ENCODE peak calls at places on chromosome 5, in four cellular contexts. X is breast epithelium, D is adrenal gland, O is right lobe of liver. V is an unnamed sample.

GRCh38 chr5:91438871-91439270 is 55.8 kb upstream of the ARRDC3 start:
- DNase-seq in X (no peak), D (no peak), O (no peak), V (no peak)

GRCh38 chr5:177389368-177390169 is 5.3 kb downstream of the SLC34A1 start:
- DNase-seq in X (no peak), D (no peak), O (no peak), V (peak)

GRCh38 chr5:140043508-140043872 is 391 bp upstream of the NRG2 start:
- DNase-seq in X (no peak), D (no peak), O (no peak), V (no peak)

GRCh38 chr5:68440666-68441065 is 225.1 kb downstream of the PIK3R1 start:
- DNase-seq in X (no peak), D (no peak), O (no peak), V (no peak)

GRCh38 chr5:146118325-146118724 is 12.9 kb upstream of the PLAC8L1 start:
- DNase-seq in X (no peak), D (no peak), O (no peak), V (no peak)

GRCh38 chr5:93307557-93307956 is 273.5 kb downstream of the NR2F1-AS1 start:
- DNase-seq in X (no peak), D (no peak), O (no peak), V (peak)

GRCh38 chr5:60668715-60669304 is 31.2 kb downstream of the DEPDC1B start:
- DNase-seq in X (no peak), D (no peak), O (no peak), V (peak)

GRCh38 chr5:4857761-4858160 is 282.4 kb upstream of the ADAMTS16 start:
- DNase-seq in X (no peak), D (no peak), O (no peak), V (no peak)

GRCh38 chr5:14581891-14582796 is 552 bp downstream of the OTULINL start:
- DNase-seq in X (peak), D (peak), O (peak), V (no peak)

GRCh38 chr5:76801159-76801802 is 17.5 kb upstream of the F2RL1 start:
- DNase-seq in X (no peak), D (no peak), O (no peak), V (peak)

GRCh38 chr5:158511454-158511853 is 588.3 kb downstream of the EBF1 start:
- DNase-seq in X (no peak), D (no peak), O (no peak), V (no peak)

GRCh38 chr5:78472469-78473106 is 112.2 kb downstream of the SCAMP1 start:
- DNase-seq in X (no peak), D (no peak), O (no peak), V (peak)

GRCh38 chr5:171418982-171419662 is at the start of gene FGF18:
- DNase-seq in X (no peak), D (no peak), O (no peak), V (peak)

GRCh38 chr5:41722359-41722950 is 147.8 kb downstream of the OXCT1 start:
- DNase-seq in X (no peak), D (no peak), O (no peak), V (peak)

GRCh38 chr5:67003373-67003905 is 193.2 kb downstream of the CD180 start:
- DNase-seq in X (no peak), D (no peak), O (no peak), V (no peak)

GRCh38 chr5:67003906-67004729 is 192.5 kb downstream of the CD180 start:
- DNase-seq in X (peak), D (peak), O (peak), V (peak)

GRCh38 chr5:67009028-67009427 is 187.6 kb downstream of the CD180 start:
- DNase-seq in X (no peak), D (no peak), O (no peak), V (no peak)

GRCh38 chr5:67004730-67005350 is 191.8 kb downstream of the CD180 start:
- DNase-seq in X (no peak), D (no peak), O (no peak), V (no peak)

DNA sequence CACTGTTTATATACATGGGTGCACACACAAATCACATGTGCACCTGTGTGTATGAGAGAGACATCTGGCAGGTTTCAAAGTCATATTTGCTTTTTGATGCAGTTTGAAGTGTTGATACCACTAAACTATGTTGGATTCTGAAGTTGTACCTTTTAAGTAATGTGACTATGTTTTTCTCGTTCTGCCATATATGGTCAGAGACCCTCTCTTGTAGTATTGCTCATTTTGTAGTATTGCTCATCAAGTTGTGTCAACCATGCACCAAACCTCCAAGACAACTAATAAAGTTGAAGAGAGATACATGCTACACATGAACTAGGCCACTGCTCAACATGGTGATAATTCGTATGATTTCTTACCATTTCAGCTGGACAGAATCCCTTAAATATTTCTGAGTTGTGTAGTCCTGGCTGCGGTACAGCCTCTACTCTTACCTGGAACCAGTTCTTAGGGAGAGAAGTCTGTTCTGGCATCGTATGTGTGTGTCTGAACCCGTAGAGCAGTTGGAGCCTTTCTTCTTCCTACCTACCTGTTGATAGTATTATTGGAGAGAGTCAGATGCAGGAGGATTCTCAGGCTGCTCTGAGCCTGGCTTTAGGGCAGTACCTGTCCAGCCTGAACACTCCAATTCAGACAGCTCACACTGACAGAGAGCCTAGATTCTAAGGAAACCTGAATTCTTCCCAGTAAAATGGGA is 190.3 kb downstream of the CD180 start:
- DNase-seq in X (no peak), D (no peak), O (no peak), V (no peak)
- H3K4me3 ChIP-seq in X (no peak), D (no peak), O (no peak), V (no peak)

GRCh38 chr5:73434461-73434860 is 14.1 kb downstream of the FOXD1 start:
- DNase-seq in X (no peak), D (no peak), O (no peak), V (no peak)
- TF ChIP-seq CTCF in X (no peak), D (no peak), O (no peak), V (no peak)

DNA sequence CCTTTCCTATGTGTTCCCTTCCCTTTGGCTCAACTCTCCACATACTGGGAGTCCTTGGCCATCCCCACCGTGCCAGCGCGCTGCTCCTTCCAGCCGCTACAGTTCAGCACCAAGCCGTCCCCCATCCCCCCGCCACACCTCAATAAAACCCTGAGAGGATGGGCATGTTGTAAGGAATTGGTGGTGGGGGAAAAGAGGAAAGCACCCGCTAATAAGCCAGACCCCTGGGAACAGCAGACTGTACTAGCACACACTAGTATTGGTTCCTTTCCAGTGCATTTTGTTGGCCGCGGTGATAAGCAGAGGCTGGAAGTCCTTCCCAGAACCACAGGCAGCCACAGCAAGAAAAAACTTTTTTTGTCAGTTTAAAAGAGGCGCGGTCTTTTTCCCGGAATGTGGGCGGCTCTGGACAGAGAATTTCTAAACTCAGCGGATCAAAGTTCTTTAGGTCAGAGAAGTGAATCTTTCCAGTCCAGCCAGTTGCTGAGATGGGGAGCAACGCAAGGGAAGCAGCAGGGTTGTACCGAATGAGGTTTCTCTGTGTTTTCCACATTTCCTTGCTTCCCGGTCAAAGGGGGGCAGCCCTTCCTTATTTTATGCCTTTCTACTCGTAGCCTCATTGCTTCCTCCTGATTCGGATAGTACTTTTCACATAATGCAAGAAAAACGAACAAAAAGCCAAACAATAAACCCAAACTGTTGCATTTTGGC is 2.1 kb downstream of the CHSY3 start:
- DNase-seq in X (no peak), D (no peak), O (peak), V (peak)
- H3K4me3 ChIP-seq in X (peak), D (no peak), O (peak), V (peak)

DNA sequence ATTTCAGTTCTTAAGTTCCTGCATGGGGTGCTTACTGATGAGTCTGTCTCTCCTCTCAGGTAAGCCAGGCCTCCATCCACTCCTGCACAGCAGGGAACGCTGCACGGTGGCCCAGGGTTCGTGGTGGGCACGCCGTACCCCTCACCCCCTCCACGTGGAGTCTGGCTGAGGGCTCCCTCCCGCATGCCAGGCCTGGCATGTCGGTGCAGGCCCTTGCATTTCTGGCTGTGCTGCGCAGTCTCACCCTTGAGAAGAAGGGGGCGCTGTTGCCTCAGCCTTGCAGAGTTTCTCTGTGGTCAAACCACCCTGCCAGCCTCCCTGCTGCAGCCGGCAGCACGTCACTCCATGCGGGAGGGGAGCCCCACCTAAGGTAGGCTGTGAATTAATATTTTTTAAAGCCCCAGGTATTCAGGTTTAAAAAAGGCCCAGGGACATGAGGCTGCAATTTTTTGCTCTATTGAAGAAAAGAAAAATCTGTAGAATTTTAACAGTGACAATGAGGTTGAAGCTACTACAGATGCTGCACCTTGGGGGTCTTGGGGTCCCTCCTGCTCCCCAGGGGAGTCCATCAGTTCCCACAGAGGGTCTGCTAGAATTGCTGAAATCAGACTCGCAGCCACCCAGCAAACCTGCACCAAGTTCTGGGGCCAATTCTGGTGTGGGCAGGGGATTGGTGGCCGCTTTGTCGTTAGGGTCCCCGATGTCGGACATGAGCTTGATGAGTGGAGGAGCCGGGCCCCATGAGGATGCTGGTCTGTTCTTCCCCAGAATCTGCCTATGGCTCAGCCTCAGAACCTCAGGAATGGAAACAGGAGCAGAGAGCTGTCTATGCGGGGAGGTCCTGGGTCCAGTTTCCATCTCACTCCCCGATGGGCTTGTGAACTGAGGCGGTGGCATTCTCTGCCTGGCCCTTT is 52.6 kb downstream of the TENT4A start:
- DNase-seq in X (peak), D (peak), O (peak), V (peak)
- TF ChIP-seq CTCF in X (peak), D (peak), O (peak), V (peak)

GRCh38 chr5:166977916-166978434 is 1313.5 kb upstream of the WWC1 start:
- DNase-seq in X (no peak), D (no peak), O (no peak), V (no peak)
- H3K4me3 ChIP-seq in X (peak), D (no peak), O (no peak), V (no peak)

DNA sequence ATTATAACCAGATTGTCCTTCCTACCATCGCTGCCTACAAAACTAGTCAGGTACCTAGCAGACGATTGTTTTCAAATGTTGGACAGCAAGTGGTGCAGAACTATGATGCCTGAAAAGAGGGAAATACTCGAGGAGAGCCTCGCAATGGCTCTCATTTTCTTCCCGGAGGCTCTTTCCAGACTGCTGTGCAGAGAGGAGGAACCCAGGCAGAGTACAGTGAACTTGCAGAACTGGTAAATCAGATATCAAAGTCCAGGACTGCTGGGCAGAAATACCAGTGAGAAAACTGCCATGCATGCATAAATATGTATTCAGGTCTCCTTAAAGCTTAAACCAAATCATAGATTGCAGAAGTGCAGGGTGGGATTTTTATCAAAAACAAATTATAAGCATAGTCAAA is 26.4 kb upstream of the UGT3A1 start:
- DNase-seq in X (no peak), D (no peak), O (no peak), V (no peak)
- TF ChIP-seq CTCF in X (no peak), D (no peak), O (no peak), V (no peak)

GRCh38 chr5:161713042-161713441 is 27.5 kb downstream of the GABRA6 start:
- DNase-seq in X (no peak), D (no peak), O (no peak), V (no peak)
- H3K4me3 ChIP-seq in X (no peak), D (no peak), O (no peak), V (no peak)